ENCODE peak calls at places on chromosomes 16 and 17, in nine cellular contexts. L is cardiac muscle cell, D is suprapubic skin, A is colonic mucosa, B is IMR-90, O is fibroblast of the aortic adventitia, Z is heart left ventricle, W is GM12865, E is fibroblast of villous mesenchyme. S is an unnamed sample.

GRCh38 chr17:4827399-4827798 is 5.7 kb upstream of the MINK1 start:
- DNase-seq in O (no peak), Z (no peak), E (no peak), D (no peak), A (no peak), W (no peak), L (no peak), B (no peak), S (no peak)

GRCh38 chr17:30235386-30236296 is at the start of gene SLC6A4:
- DNase-seq in O (peak; percentile 33), A (no peak), W (no peak), Z (no peak), D (peak; percentile 65), E (peak; percentile 22), B (no peak), L (peak; percentile 31), S (no peak)

GRCh38 chr16:52861614-52862022 is 191.1 kb downstream of the CHD9NB start:
- DNase-seq in A (peak; percentile 44), D (no peak), L (peak; percentile 19), Z (no peak), E (no peak), O (no peak), W (no peak), B (no peak), S (peak; percentile 6)

GRCh38 chr17:2814499-2815341 is 18.5 kb downstream of the RAP1GAP2 start:
- DNase-seq in O (no peak), Z (peak; percentile 37), E (no peak), W (peak; percentile 92), L (no peak), D (no peak), A (peak; percentile 44), B (no peak), S (no peak)

GRCh38 chr16:10685709-10686108 is 9.0 kb downstream of the TEKT5 start:
- DNase-seq in L (no peak), O (no peak), A (no peak), Z (no peak), W (no peak), D (peak; percentile 20), E (no peak), B (no peak), S (no peak)

GRCh38 chr16:22628994-22629393 is 118.3 kb downstream of the NPIPB5 start:
- DNase-seq in B (no peak), L (no peak), E (no peak), Z (no peak), D (no peak), A (no peak), W (no peak), O (no peak), S (no peak)

GRCh38 chr16:87582221-87582965 is 19.9 kb upstream of the JPH3 start:
- DNase-seq in Z (peak; percentile 88), D (no peak), B (peak; percentile 75), E (peak; percentile 91), A (peak; percentile 49), O (peak; percentile 95), L (peak; percentile 91), W (no peak), S (peak; percentile 90)

GRCh38 chr16:1535391-1536291 is 2.2 kb downstream of the TMEM204 start:
- DNase-seq in Z (no peak), D (no peak), B (no peak), W (no peak), O (peak; percentile 45), A (no peak), L (no peak), E (peak; percentile 56), S (peak; percentile 23)

GRCh38 chr16:30985401-30986128 is 558 bp downstream of the HSD3B7 start:
- DNase-seq in D (no peak), A (peak; percentile 75), E (no peak), B (no peak), Z (no peak), L (no peak), O (peak; percentile 16), W (no peak), S (peak; percentile 84)

GRCh38 chr17:39777534-39778365 is 40.0 kb downstream of the GRB7 start:
- DNase-seq in E (no peak), W (peak; percentile 88), B (no peak), A (no peak), D (no peak), L (no peak), O (no peak), Z (no peak), S (no peak)

GRCh38 chr17:75241996-75242460 is 19.4 kb downstream of the GGA3 start:
- DNase-seq in W (no peak), L (no peak), B (peak; percentile 52), E (peak; percentile 39), D (no peak), O (peak; percentile 83), Z (no peak), A (no peak), S (peak; percentile 96)

GRCh38 chr17:79905832-79906231 is 66.6 kb upstream of the CBX4 start:
- DNase-seq in L (no peak), Z (no peak), E (no peak), A (no peak), O (no peak), B (no peak), D (no peak), W (no peak), S (no peak)

GRCh38 chr16:56073508-56073907 is 117.8 kb upstream of the GNAO1 start:
- DNase-seq in B (no peak), E (no peak), Z (no peak), D (no peak), W (no peak), O (no peak), A (no peak), L (no peak), S (no peak)

GRCh38 chr16:89573826-89574680 is 1.5 kb upstream of the CPNE7 start:
- DNase-seq in W (no peak), A (no peak), E (no peak), O (no peak), L (no peak), D (no peak), B (no peak), Z (no peak), S (no peak)

GRCh38 chr16:11354733-11355574 is 9.7 kb downstream of the RMI2 start:
- DNase-seq in L (peak; percentile 66), O (peak; percentile 75), Z (no peak), B (peak; percentile 92), D (no peak), A (no peak), E (peak; percentile 93), W (peak; percentile 91), S (peak; percentile 29)

GRCh38 chr16:27320261-27321012 is 6.7 kb downstream of the IL4R start:
- DNase-seq in B (no peak), E (no peak), D (peak; percentile 35), A (no peak), Z (no peak), L (no peak), W (no peak), O (no peak), S (no peak)

GRCh38 chr17:67525239-67526135 is 148.4 kb downstream of the PITPNC1 start:
- DNase-seq in B (no peak), Z (no peak), A (no peak), L (no peak), O (no peak), W (no peak), D (no peak), E (no peak), S (no peak)

GRCh38 chr17:67532326-67532871 is 155.3 kb downstream of the PITPNC1 start:
- DNase-seq in B (no peak), Z (no peak), W (no peak), E (no peak), A (no peak), O (no peak), L (no peak), D (no peak), S (no peak)

GRCh38 chr17:67531291-67531690 is 154.2 kb downstream of the PITPNC1 start:
- DNase-seq in D (no peak), E (peak; percentile 45), O (no peak), B (no peak), W (peak; percentile 89), Z (peak; percentile 34), L (peak; percentile 50), A (no peak), S (no peak)

GRCh38 chr17:67526700-67527099 is 149.6 kb downstream of the PITPNC1 start:
- DNase-seq in L (no peak), A (no peak), W (no peak), D (no peak), Z (no peak), O (no peak), B (no peak), E (no peak), S (no peak)

GRCh38 chr17:67528751-67529436 is 151.8 kb downstream of the PITPNC1 start:
- DNase-seq in D (peak; percentile 85), A (peak; percentile 63), L (peak; percentile 73), B (peak; percentile 93), Z (peak; percentile 83), O (peak; percentile 81), W (no peak), E (peak; percentile 83), S (peak; percentile 96)
- H3K4me3 ChIP-seq in D (peak overlapping the region; percentile 11), A (peak overlapping the region; percentile 2), L (no peak overlapping the region), B (peak overlapping the region; percentile 42), Z (peak overlapping the region; percentile 26), O (peak overlapping the region; percentile 61), W (no peak overlapping the region), E (peak overlapping the region; percentile 42), S (peak overlapping the region; percentile 40)

DNA sequence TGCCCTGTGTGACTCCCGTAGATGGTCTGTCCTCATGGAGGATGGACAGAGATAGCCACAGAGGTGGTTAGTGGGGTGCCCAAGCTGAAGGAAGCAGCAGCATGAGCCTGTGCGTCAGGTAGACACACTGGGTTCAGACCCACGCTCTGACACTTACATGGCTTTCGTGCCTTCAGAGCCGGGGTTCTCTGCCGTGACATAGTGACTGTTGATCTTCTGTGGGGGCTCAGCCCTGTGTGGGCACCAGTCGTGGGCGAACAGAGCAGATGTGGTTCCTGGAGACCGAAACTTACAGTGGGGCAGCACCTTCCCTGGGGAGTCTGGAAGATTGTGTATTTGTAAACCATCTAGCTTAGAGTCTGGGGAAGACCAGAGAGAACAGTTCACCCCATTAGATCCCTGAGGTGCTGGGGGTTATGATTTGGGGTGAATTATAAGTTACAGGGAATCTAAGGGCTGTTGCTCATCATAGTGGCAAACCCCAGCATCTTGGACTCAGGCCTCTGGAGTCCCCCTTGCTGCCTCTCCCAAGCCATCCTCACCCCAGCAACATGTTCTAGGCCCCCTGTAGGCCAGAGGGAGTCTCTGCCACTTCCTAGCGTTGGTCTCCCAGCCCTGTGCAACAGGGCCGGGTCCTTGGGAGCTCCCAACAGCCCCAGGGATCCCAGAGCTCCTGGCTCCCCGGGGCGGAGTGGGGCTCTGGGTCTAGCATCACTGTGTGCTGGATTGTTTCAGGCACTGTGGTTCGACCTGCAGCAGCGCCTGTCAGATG is 28.6 kb downstream of the NECAB2 start:
- DNase-seq in L (no peak), B (no peak), Z (no peak), O (no peak), E (no peak), A (no peak), D (no peak), W (no peak), S (no peak)
- TF ChIP-seq CTCF in L (no peak), B (no peak), Z (no peak), O (peak; percentile 10), E (peak; percentile 37), A (no peak), D (no peak), W (no peak), S (no peak)

GRCh38 chr17:7218166-7218565 is 1.5 kb downstream of the DLG4 start:
- DNase-seq in Z (no peak), B (no peak), A (no peak), O (no peak), L (no peak), W (no peak), D (no peak), E (no peak), S (no peak)
- H3K4me3 ChIP-seq in Z (peak overlapping the region; percentile 53), B (no peak overlapping the region), A (no peak overlapping the region), O (no peak overlapping the region), L (peak overlapping the region; percentile 61), W (no peak overlapping the region), D (peak overlapping the region; percentile 50), E (peak overlapping the region; percentile 77), S (no peak overlapping the region)

GRCh38 chr17:13647551-13647950 is 45.8 kb upstream of the HS3ST3A1 start:
- DNase-seq in D (no peak), O (peak; percentile 32), W (no peak), E (peak; percentile 8), Z (no peak), A (no peak), L (peak; percentile 36), B (no peak), S (peak; percentile 60)
- TF ChIP-seq CTCF in D (no peak), O (no peak), W (no peak), E (no peak), Z (no peak), A (no peak), L (no peak), B (no peak), S (peak; percentile 4)